ENCODE peak calls at places on chromosomes 1 and 21, in six cellular contexts. O is cardiac muscle cell; Q is adrenal gland; U is A549; P is heart right ventricle; T is CD8-positive, alpha-beta memory T cell. J is an unnamed sample.

GRCh38 chr1:209202826-209203439 is 380.6 kb upstream of the CAMK1G start:
- DNase-seq in Q (no peak), U (peak), P (no peak), T (no peak), O (peak), J (peak)

GRCh38 chr21:33481314-33481943 is 1.7 kb upstream of the TMEM50B start:
- DNase-seq in Q (peak), O (no peak), T (no peak), U (no peak), P (no peak), J (no peak)

GRCh38 chr1:208239518-208240381 is 4.4 kb downstream of the PLXNA2 start:
- DNase-seq in U (no peak), Q (no peak), T (no peak), O (no peak), P (no peak), J (peak)

GRCh38 chr1:79388694-79389361 is 382.3 kb upstream of the ADGRL4 start:
- DNase-seq in O (no peak), P (no peak), T (no peak), Q (no peak), U (no peak), J (peak)

GRCh38 chr1:231407537-231408396 is 14.3 kb downstream of the EGLN1 start:
- DNase-seq in T (no peak), O (no peak), Q (no peak), P (no peak), U (no peak), J (no peak)

GRCh38 chr21:38306407-38306806 is 49.6 kb downstream of the KCNJ15 start:
- DNase-seq in O (no peak), T (no peak), P (no peak), Q (no peak), U (no peak), J (no peak)

GRCh38 chr1:212037900-212038299 is 2.4 kb downstream of the DTL start:
- DNase-seq in Q (no peak), U (no peak), T (no peak), O (no peak), P (no peak), J (no peak)

GRCh38 chr1:204128464-204128963 is 23.3 kb downstream of the ETNK2 start:
- DNase-seq in T (no peak), U (no peak), Q (no peak), P (no peak), O (no peak), J (no peak)

GRCh38 chr1:43783671-43784205 is 76.4 kb downstream of the ST3GAL3 start:
- DNase-seq in Q (no peak), T (no peak), U (peak), O (no peak), P (no peak), J (peak)

GRCh38 chr1:114340906-114341698 is 169.9 kb downstream of the TRIM33 start:
- DNase-seq in Q (no peak), T (peak), U (no peak), P (no peak), O (no peak), J (peak)

GRCh38 chr1:221912230-221912629 is 170.3 kb upstream of the DUSP10 start:
- DNase-seq in O (no peak), T (no peak), P (no peak), Q (no peak), U (no peak), J (no peak)

GRCh38 chr1:201882665-201883132 is 6.0 kb upstream of the SHISA4 start:
- DNase-seq in T (no peak), O (no peak), P (no peak), Q (no peak), U (no peak), J (peak)

GRCh38 chr1:201004154-201004553 is 19.4 kb downstream of the KIF21B start:
- DNase-seq in T (no peak), P (no peak), U (no peak), O (no peak), Q (no peak), J (no peak)

GRCh38 chr1:5416518-5416917 is 575.7 kb downstream of the NPHP4 start:
- DNase-seq in O (no peak), P (no peak), Q (no peak), U (no peak), T (no peak), J (no peak)

GRCh38 chr1:227192163-227192562 is 126.1 kb downstream of the CDC42BPA start:
- DNase-seq in P (no peak), O (no peak), U (no peak), Q (peak), T (no peak), J (peak)

GRCh38 chr1:19315378-19316206 is 3.5 kb downstream of the SLC66A1 start:
- DNase-seq in Q (no peak), P (no peak), T (no peak), O (no peak), U (no peak), J (no peak)

GRCh38 chr1:201418461-201418860 is 3.1 kb downstream of the TNNI1 start:
- DNase-seq in O (no peak), P (no peak), U (no peak), T (no peak), Q (no peak), J (no peak)

GRCh38 chr1:112464501-112464900 is 44.3 kb upstream of the WNT2B start:
- DNase-seq in P (no peak), O (no peak), U (no peak), T (no peak), Q (no peak), J (no peak)

GRCh38 chr21:45540601-45540970 is 1.7 kb downstream of the SLC19A1 start:
- DNase-seq in U (no peak), P (no peak), T (no peak), Q (no peak), O (no peak), J (no peak)

GRCh38 chr1:37940299-37940947 is 6.4 kb downstream of the INPP5B start:
- DNase-seq in Q (no peak), O (no peak), U (no peak), T (no peak), P (no peak), J (no peak)

GRCh38 chr1:21866629-21867009 is 54.6 kb downstream of the LDLRAD2 start:
- DNase-seq in P (no peak), O (no peak), T (no peak), Q (no peak), U (no peak), J (no peak)
- H3K4me3 ChIP-seq in P (no peak), O (no peak), T (no peak), Q (no peak), U (no peak), J (no peak)

GRCh38 chr1:6460349-6461236 is 5.4 kb downstream of the TNFRSF25 start:
- DNase-seq in T (peak), P (no peak), Q (no peak), U (no peak), O (no peak), J (no peak)
- H3K4me3 ChIP-seq in T (peak), P (peak), Q (no peak), U (no peak), O (no peak), J (no peak)

GRCh38 chr1:177306019-177306415 is 135.3 kb downstream of the BRINP2 start:
- DNase-seq in O (no peak), U (no peak), P (no peak), T (no peak), Q (no peak), J (no peak)

GRCh38 chr1:177302365-177303044 is 131.7 kb downstream of the BRINP2 start:
- DNase-seq in T (no peak), O (peak), U (no peak), P (peak), Q (no peak), J (no peak)

GRCh38 chr1:177306981-177307380 is 136.2 kb downstream of the BRINP2 start:
- DNase-seq in P (no peak), T (no peak), Q (no peak), U (no peak), O (no peak), J (no peak)

GRCh38 chr1:177305040-177306018 is 134.6 kb downstream of the BRINP2 start:
- DNase-seq in P (no peak), T (no peak), U (no peak), O (no peak), Q (no peak), J (no peak)

DNA sequence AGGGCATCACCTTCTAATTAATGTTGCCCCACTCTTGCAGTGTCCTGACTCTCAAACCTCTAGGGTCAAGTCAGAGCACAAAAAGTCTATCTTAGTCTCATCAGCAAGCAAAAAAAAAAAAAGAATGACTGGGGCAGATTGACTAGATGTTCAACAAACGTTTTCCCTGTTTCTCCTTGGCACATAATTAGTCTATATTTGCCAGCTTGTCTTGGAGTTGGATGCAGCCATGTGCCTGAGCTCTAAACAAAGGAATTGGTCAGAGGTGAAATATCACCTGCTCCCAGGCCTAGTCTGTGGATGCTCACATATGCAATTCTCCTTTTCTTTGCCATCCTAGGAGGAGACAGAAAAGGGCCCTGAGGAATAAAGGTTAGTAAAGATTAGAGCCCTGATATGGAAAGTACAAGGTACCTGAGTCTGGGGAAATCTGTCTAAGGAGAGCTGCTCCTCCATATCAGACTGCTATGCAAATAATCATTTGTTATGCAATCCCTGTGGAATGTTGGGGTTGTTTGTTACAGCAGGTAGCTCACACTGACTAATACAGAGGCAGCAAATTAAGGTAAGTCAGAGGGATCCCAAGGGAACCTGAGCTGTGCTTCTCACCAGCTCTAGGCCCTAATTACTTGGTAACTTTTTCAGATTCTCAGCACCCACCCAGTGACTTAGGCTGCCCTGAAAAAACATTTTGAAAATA is 130.8 kb downstream of the BRINP2 start:
- DNase-seq in U (no peak), T (no peak), P (no peak), Q (no peak), O (no peak), J (no peak)
- H3K4me3 ChIP-seq in U (no peak), T (no peak), P (no peak), Q (no peak), O (no peak), J (no peak)

DNA sequence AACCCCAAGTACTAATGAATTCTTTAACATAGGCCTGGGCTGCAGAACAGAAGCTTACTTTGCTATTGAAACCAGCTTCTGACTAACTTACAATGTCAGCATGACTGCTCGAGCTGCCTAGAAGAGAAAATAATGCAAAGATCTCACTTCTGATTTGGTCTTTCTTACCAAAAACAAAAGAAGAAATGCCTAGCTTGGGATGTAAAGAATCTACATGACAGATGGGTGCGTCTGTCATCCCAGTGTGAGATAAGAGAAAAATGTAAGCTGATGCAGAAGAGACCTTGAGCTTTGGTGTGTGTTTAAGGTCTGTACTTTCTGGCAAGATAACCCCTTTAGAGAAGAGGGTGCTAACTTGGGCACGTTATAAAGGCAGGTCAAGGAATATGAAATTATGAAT is 3.6 kb downstream of the FAM20B start:
- DNase-seq in T (no peak), Q (no peak), P (no peak), O (no peak), U (no peak), J (no peak)
- H3K4me3 ChIP-seq in T (no peak), Q (no peak), P (no peak), O (no peak), U (no peak), J (no peak)

GRCh38 chr1:147502760-147503159 is 38.5 kb upstream of the BCL9 start:
- DNase-seq in Q (no peak), U (no peak), P (no peak), O (no peak), T (no peak), J (no peak)
- H3K4me3 ChIP-seq in Q (no peak), U (no peak), P (no peak), O (no peak), T (no peak), J (no peak)

J was measured in SJCRH30.